ENCODE peak calls at places on chromosomes 7 and 10, in five cellular contexts. One of them, this sample, is unnamed.

GRCh38 chr7:66883716-66884115 is 37.3 kb upstream of the TMEM248 start:
- DNase-seq in amniotic stem cell: no peak
- DNase-seq in iris pigment epithelial cell: peak
- DNase-seq in occipital lobe: no peak
- DNase-seq in effector memory CD4-positive, alpha-beta T cell: no peak
- DNase-seq in this sample: peak

GRCh38 chr7:50332241-50333176 is 28.0 kb downstream of the IKZF1 start:
- DNase-seq in amniotic stem cell: no peak
- DNase-seq in iris pigment epithelial cell: no peak
- DNase-seq in occipital lobe: no peak
- DNase-seq in effector memory CD4-positive, alpha-beta T cell: no peak
- DNase-seq in this sample: no peak

GRCh38 chr7:43825391-43825808 is 43.9 kb downstream of the MRPS24 start:
- DNase-seq in amniotic stem cell: no peak
- DNase-seq in iris pigment epithelial cell: no peak
- DNase-seq in occipital lobe: no peak
- DNase-seq in effector memory CD4-positive, alpha-beta T cell: no peak
- DNase-seq in this sample: no peak

GRCh38 chr10:86160890-86161585 is 205.6 kb downstream of the GRID1 start:
- DNase-seq in amniotic stem cell: no peak
- DNase-seq in iris pigment epithelial cell: no peak
- DNase-seq in occipital lobe: no peak
- DNase-seq in effector memory CD4-positive, alpha-beta T cell: no peak
- DNase-seq in this sample: no peak

GRCh38 chr7:137937202-137937560 is 64.7 kb downstream of the CREB3L2 start:
- DNase-seq in amniotic stem cell: no peak
- DNase-seq in iris pigment epithelial cell: peak
- DNase-seq in occipital lobe: no peak
- DNase-seq in effector memory CD4-positive, alpha-beta T cell: no peak
- DNase-seq in this sample: peak

GRCh38 chr7:101608772-101609713 is 20.1 kb downstream of the MYL10 start:
- DNase-seq in amniotic stem cell: no peak
- DNase-seq in iris pigment epithelial cell: no peak
- DNase-seq in occipital lobe: no peak
- DNase-seq in effector memory CD4-positive, alpha-beta T cell: no peak
- DNase-seq in this sample: no peak

GRCh38 chr7:131657881-131658280 is 101.5 kb upstream of the PODXL start:
- DNase-seq in amniotic stem cell: no peak
- DNase-seq in iris pigment epithelial cell: no peak
- DNase-seq in occipital lobe: no peak
- DNase-seq in effector memory CD4-positive, alpha-beta T cell: no peak
- DNase-seq in this sample: no peak

GRCh38 chr10:76786673-76787072 is 850.9 kb downstream of the KCNMA1 start:
- DNase-seq in amniotic stem cell: no peak
- DNase-seq in iris pigment epithelial cell: no peak
- DNase-seq in occipital lobe: no peak
- DNase-seq in effector memory CD4-positive, alpha-beta T cell: no peak
- DNase-seq in this sample: no peak

GRCh38 chr10:110138197-110138812 is 69.1 kb upstream of the MXI1 start:
- DNase-seq in amniotic stem cell: peak
- DNase-seq in iris pigment epithelial cell: peak
- DNase-seq in occipital lobe: no peak
- DNase-seq in effector memory CD4-positive, alpha-beta T cell: no peak
- DNase-seq in this sample: peak

GRCh38 chr7:33100770-33101169 is 8.4 kb downstream of the RP9 start:
- DNase-seq in amniotic stem cell: no peak
- DNase-seq in iris pigment epithelial cell: no peak
- DNase-seq in occipital lobe: no peak
- DNase-seq in effector memory CD4-positive, alpha-beta T cell: no peak
- DNase-seq in this sample: no peak

GRCh38 chr7:24496031-24496430 is 77.2 kb upstream of the PALS2 start:
- DNase-seq in amniotic stem cell: no peak
- DNase-seq in iris pigment epithelial cell: no peak
- DNase-seq in occipital lobe: no peak
- DNase-seq in effector memory CD4-positive, alpha-beta T cell: no peak
- DNase-seq in this sample: no peak

GRCh38 chr10:122421747-122422146 is 32.7 kb upstream of the ARMS2 start:
- DNase-seq in amniotic stem cell: no peak
- DNase-seq in iris pigment epithelial cell: no peak
- DNase-seq in occipital lobe: no peak
- DNase-seq in effector memory CD4-positive, alpha-beta T cell: no peak
- DNase-seq in this sample: no peak

GRCh38 chr10:119238577-119238976 is 31.2 kb downstream of the GRK5 start:
- DNase-seq in amniotic stem cell: no peak
- DNase-seq in iris pigment epithelial cell: no peak
- DNase-seq in occipital lobe: no peak
- DNase-seq in effector memory CD4-positive, alpha-beta T cell: no peak
- DNase-seq in this sample: no peak

GRCh38 chr10:100697070-100697469 is 48.3 kb upstream of the PAX2 start:
- DNase-seq in amniotic stem cell: no peak
- DNase-seq in iris pigment epithelial cell: peak
- DNase-seq in occipital lobe: no peak
- DNase-seq in effector memory CD4-positive, alpha-beta T cell: no peak
- DNase-seq in this sample: peak

GRCh38 chr7:102152672-102153585 is 133.7 kb upstream of the SH2B2 start:
- DNase-seq in amniotic stem cell: no peak
- DNase-seq in iris pigment epithelial cell: peak
- DNase-seq in occipital lobe: no peak
- DNase-seq in effector memory CD4-positive, alpha-beta T cell: no peak
- DNase-seq in this sample: peak

GRCh38 chr7:28029036-28029435 is 151.6 kb downstream of the JAZF1 start:
- DNase-seq in amniotic stem cell: no peak
- DNase-seq in iris pigment epithelial cell: peak
- DNase-seq in occipital lobe: no peak
- DNase-seq in effector memory CD4-positive, alpha-beta T cell: no peak
- DNase-seq in this sample: no peak

GRCh38 chr7:134854816-134855215 is 75.4 kb downstream of the CALD1 start:
- DNase-seq in amniotic stem cell: no peak
- DNase-seq in iris pigment epithelial cell: peak
- DNase-seq in occipital lobe: no peak
- DNase-seq in effector memory CD4-positive, alpha-beta T cell: no peak
- DNase-seq in this sample: no peak

GRCh38 chr10:28541695-28542365 is 8.9 kb downstream of the WAC start:
- DNase-seq in amniotic stem cell: no peak
- DNase-seq in iris pigment epithelial cell: no peak
- DNase-seq in occipital lobe: no peak
- DNase-seq in effector memory CD4-positive, alpha-beta T cell: no peak
- DNase-seq in this sample: no peak

GRCh38 chr7:158818325-158819213 is 10.7 kb downstream of the ESYT2 start:
- DNase-seq in amniotic stem cell: peak
- DNase-seq in iris pigment epithelial cell: peak
- DNase-seq in occipital lobe: peak
- DNase-seq in effector memory CD4-positive, alpha-beta T cell: peak
- DNase-seq in this sample: peak

GRCh38 chr7:40223451-40224112 is 88.8 kb downstream of the SUGCT start:
- DNase-seq in amniotic stem cell: no peak
- DNase-seq in iris pigment epithelial cell: peak
- DNase-seq in occipital lobe: no peak
- DNase-seq in effector memory CD4-positive, alpha-beta T cell: no peak
- DNase-seq in this sample: peak

GRCh38 chr10:133442967-133443924 is 10.5 kb upstream of the SCART1 start:
- DNase-seq in amniotic stem cell: no peak
- DNase-seq in iris pigment epithelial cell: no peak
- DNase-seq in occipital lobe: no peak
- DNase-seq in effector memory CD4-positive, alpha-beta T cell: no peak
- DNase-seq in this sample: no peak

GRCh38 chr10:9243861-9244515 is 1189.5 kb downstream of the GATA3 start:
- DNase-seq in amniotic stem cell: no peak
- DNase-seq in iris pigment epithelial cell: no peak
- DNase-seq in occipital lobe: peak
- DNase-seq in effector memory CD4-positive, alpha-beta T cell: no peak
- DNase-seq in this sample: no peak

GRCh38 chr7:100974021-100974420 is 4.7 kb downstream of the MUC12 start:
- DNase-seq in amniotic stem cell: no peak
- DNase-seq in iris pigment epithelial cell: peak
- DNase-seq in occipital lobe: no peak
- DNase-seq in effector memory CD4-positive, alpha-beta T cell: no peak
- DNase-seq in this sample: peak

GRCh38 chr10:4227581-4227980 is 442.6 kb upstream of the KLF6 start:
- DNase-seq in amniotic stem cell: no peak
- DNase-seq in iris pigment epithelial cell: no peak
- DNase-seq in occipital lobe: no peak
- DNase-seq in effector memory CD4-positive, alpha-beta T cell: no peak
- DNase-seq in this sample: no peak

GRCh38 chr10:17599089-17599488 is 18.1 kb downstream of the HACD1 start:
- DNase-seq in amniotic stem cell: no peak
- DNase-seq in iris pigment epithelial cell: peak
- DNase-seq in occipital lobe: no peak
- DNase-seq in effector memory CD4-positive, alpha-beta T cell: no peak
- DNase-seq in this sample: peak

GRCh38 chr10:3805791-3806381 is 20.9 kb upstream of the KLF6 start:
- DNase-seq in amniotic stem cell: peak
- DNase-seq in iris pigment epithelial cell: peak
- DNase-seq in occipital lobe: no peak
- DNase-seq in effector memory CD4-positive, alpha-beta T cell: peak
- DNase-seq in this sample: peak

This sample was measured in choroid plexus epithelial cell.